ENCODE peak calls at places on chromosome 6, in nine cellular contexts. P is osteocyte, L is thoracic aorta, K is Calu3, I is iPS-NIHi11, M is A549, B is suprapubic skin, F is M059J, T is ovary. X is an unnamed sample.
A peak's percentile ranks its signal among the peaks of the same experiment; 100 is the strongest.

GRCh38 chr6:7585287-7585930 is 4.6 kb upstream of the SNRNP48 start:
- DNase-seq in L (no peak), M (no peak), I (no peak), P (no peak), T (no peak), F (no peak), K (no peak), B (no peak), X (no peak)

GRCh38 chr6:168756009-168756634 is 315.1 kb downstream of the SMOC2 start:
- DNase-seq in P (no peak), K (no peak), I (no peak), B (no peak), T (no peak), L (no peak), M (no peak), F (no peak), X (no peak)

GRCh38 chr6:15017251-15017650 is 228.6 kb upstream of the JARID2 start:
- DNase-seq in L (no peak), T (no peak), M (no peak), P (no peak), F (peak; percentile 35), B (no peak), K (no peak), I (peak; percentile 76), X (no peak)

GRCh38 chr6:137764464-137764863 is 102.6 kb upstream of the TNFAIP3 start:
- DNase-seq in K (no peak), L (no peak), I (no peak), B (no peak), P (no peak), M (no peak), F (peak; percentile 87), T (no peak), X (no peak)

GRCh38 chr6:27178001-27178730 is 69.3 kb upstream of the PRSS16 start:
- DNase-seq in B (no peak), M (peak; percentile 31), I (peak; percentile 17), F (peak; percentile 95), P (no peak), T (peak; percentile 55), K (peak; percentile 62), L (no peak), X (peak; percentile 50)

GRCh38 chr6:11613858-11614257 is 76.3 kb downstream of the TMEM170B start:
- DNase-seq in B (no peak), T (no peak), F (peak; percentile 99), P (no peak), M (peak; percentile 8), K (peak; percentile 32), L (no peak), I (no peak), X (no peak)

GRCh38 chr6:45845546-45845945 is 170.1 kb downstream of the CLIC5 start:
- DNase-seq in I (no peak), T (no peak), L (no peak), P (no peak), F (peak; percentile 78), B (no peak), K (no peak), M (no peak), X (no peak)

GRCh38 chr6:44257007-44257752 is at the start of gene SLC35B2:
- DNase-seq in B (no peak), K (peak; percentile 91), M (peak; percentile 48), T (peak; percentile 79), P (peak; percentile 93), I (peak; percentile 90), L (no peak), F (peak; percentile 86), X (peak; percentile 86)

GRCh38 chr6:27902335-27903314 is 9.6 kb downstream of the OR2B2 start:
- DNase-seq in K (peak; percentile 88), P (peak; percentile 93), M (peak; percentile 35), I (peak; percentile 74), B (peak; percentile 89), T (peak; percentile 87), L (no peak), F (peak; percentile 87), X (peak; percentile 76)

GRCh38 chr6:9126845-9127560 is 691.7 kb upstream of the SLC35B3 start:
- DNase-seq in B (no peak), M (peak; percentile 15), T (no peak), I (no peak), K (no peak), F (peak; percentile 95), L (no peak), P (no peak), X (no peak)

GRCh38 chr6:39338406-39338805 is 15.9 kb upstream of the KCNK16 start:
- DNase-seq in M (no peak), P (no peak), T (no peak), F (no peak), L (no peak), I (no peak), K (no peak), B (no peak), X (no peak)

GRCh38 chr6:12476484-12476883 is 186.3 kb downstream of the EDN1 start:
- DNase-seq in F (peak; percentile 51), P (no peak), M (no peak), K (no peak), I (no peak), L (no peak), T (no peak), B (no peak), X (no peak)

GRCh38 chr6:22082278-22082677 is 214.6 kb downstream of the PRL start:
- DNase-seq in L (no peak), M (no peak), B (no peak), I (no peak), P (no peak), K (no peak), T (no peak), F (no peak), X (no peak)

GRCh38 chr6:83188501-83188900 is 4.6 kb downstream of the PGM3 start:
- DNase-seq in T (no peak), F (no peak), B (no peak), L (no peak), I (no peak), P (no peak), K (no peak), M (no peak), X (no peak)

GRCh38 chr6:686528-686927 is 6.4 kb downstream of the EXOC2 start:
- DNase-seq in F (peak; percentile 34), M (no peak), T (no peak), K (no peak), L (no peak), I (no peak), P (no peak), B (no peak), X (no peak)

GRCh38 chr6:27053738-27054137 is 193.8 kb upstream of the PRSS16 start:
- DNase-seq in K (no peak), T (no peak), P (no peak), L (no peak), B (no peak), I (no peak), F (no peak), M (no peak), X (no peak)

GRCh38 chr6:129946439-129947140 is 71.8 kb upstream of the L3MBTL3 start:
- DNase-seq in P (no peak), F (no peak), B (no peak), M (no peak), I (peak; percentile 38), K (no peak), L (no peak), T (no peak), X (no peak)

GRCh38 chr6:167678102-167679101 is 148.3 kb upstream of the AFDN start:
- DNase-seq in I (peak; percentile 65), B (no peak), F (no peak), P (no peak), K (no peak), M (no peak), L (no peak), T (peak; percentile 46), X (no peak)

GRCh38 chr6:84249724-84250123 is 22.3 kb upstream of the CEP162 start:
- DNase-seq in F (peak; percentile 11), K (no peak), B (no peak), M (no peak), P (no peak), I (peak; percentile 25), L (no peak), T (no peak), X (no peak)

GRCh38 chr6:32047084-32047478 is 8.9 kb downstream of the CYP21A2 start:
- DNase-seq in I (no peak), M (no peak), P (no peak), T (peak; percentile 88), K (peak; percentile 59), B (no peak), L (no peak), F (peak; percentile 77), X (no peak)

GRCh38 chr6:168302534-168302933 is 17.0 kb downstream of the DACT2 start:
- DNase-seq in B (no peak), I (peak; percentile 50), K (no peak), L (no peak), M (no peak), F (no peak), T (no peak), P (peak; percentile 60), X (no peak)

GRCh38 chr6:35496851-35497570 is at the start of gene TEAD3:
- DNase-seq in T (peak; percentile 83), M (peak; percentile 63), I (peak; percentile 96), P (peak; percentile 91), L (no peak), B (no peak), F (peak; percentile 79), K (peak; percentile 84), X (no peak)

GRCh38 chr6:170096803-170097504 is 193.9 kb downstream of the DLL1 start:
- DNase-seq in F (no peak), B (peak; percentile 31), T (peak; percentile 1), K (no peak), M (no peak), I (no peak), L (no peak), P (no peak), X (no peak)

GRCh38 chr6:53794073-53794719 is 609 bp upstream of the LRRC1 start:
- DNase-seq in L (no peak), M (peak; percentile 53), P (peak; percentile 87), B (peak; percentile 82), I (peak; percentile 68), F (peak; percentile 95), T (peak; percentile 52), K (peak; percentile 75), X (no peak)

GRCh38 chr6:4820704-4821276 is 44.6 kb downstream of the CDYL start:
- DNase-seq in F (no peak), T (no peak), B (no peak), L (no peak), M (no peak), I (no peak), P (no peak), K (no peak), X (no peak)

GRCh38 chr6:52840763-52841585 is at the start of gene GSTA5:
- DNase-seq in T (no peak), P (no peak), B (no peak), K (no peak), L (no peak), I (no peak), F (peak; percentile 74), M (no peak), X (no peak)

GRCh38 chr6:138769102-138769676 is 4.4 kb upstream of the CCDC28A start:
- DNase-seq in L (no peak), P (no peak), M (no peak), K (no peak), I (no peak), T (no peak), B (no peak), F (no peak), X (peak; percentile 31)

GRCh38 chr6:18326980-18327379 is 60.2 kb upstream of the RNF144B start:
- DNase-seq in F (no peak), M (no peak), B (no peak), P (no peak), K (no peak), T (no peak), L (no peak), I (no peak), X (no peak)

GRCh38 chr6:3825851-3826581 is 23.2 kb upstream of the FAM50B start:
- DNase-seq in P (peak; percentile 97), M (peak; percentile 62), I (peak; percentile 53), K (peak; percentile 86), F (peak; percentile 100), B (peak; percentile 93), L (peak; percentile 79), T (peak; percentile 80), X (no peak)

GRCh38 chr6:149508485-149508884 is 23.7 kb upstream of the ZC3H12D start:
- DNase-seq in B (no peak), F (no peak), P (no peak), M (no peak), L (no peak), I (no peak), K (no peak), T (no peak), X (no peak)

GRCh38 chr6:32578962-32579361 is 10.7 kb downstream of the HLA-DRB1 start:
- DNase-seq in M (no peak), B (no peak), T (no peak), F (no peak), P (no peak), I (no peak), L (no peak), K (no peak), X (no peak)

X was measured in stimulated activated naive B cell treated with anti-CD40 and anti-IgM and Interleukin-4, amounts not matched to agents 10 μg/mL and 1 μg/mL and 100 μg/mL, for 72 hours.